ENCODE peak calls at places on chromosomes 13 and 19, in six cellular contexts. C, O, T, H, J and P are unnamed samples.
A peak's percentile ranks its signal among the peaks of the same experiment; 100 is the strongest.

GRCh38 chr19:12932392-12933286 is 872 bp downstream of the FARSA start:
- DNase-seq in C (no peak), O (no peak), T (no peak), H (no peak), J (no peak), P (no peak)

GRCh38 chr19:6058411-6059201 is 51.7 kb downstream of the RFX2 start:
- DNase-seq in C (no peak), O (no peak), T (no peak), H (no peak), J (no peak), P (no peak)

GRCh38 chr13:42548731-42549554 is 25.0 kb upstream of the TNFSF11 start:
- DNase-seq in C (no peak), O (no peak), T (peak; percentile 45), H (peak; percentile 89), J (no peak), P (no peak)

GRCh38 chr13:103517768-103518102 is 451.5 kb upstream of the SLC10A2 start:
- DNase-seq in C (no peak), O (no peak), T (no peak), H (no peak), J (no peak), P (no peak)

GRCh38 chr13:37954191-37954590 is 84.6 kb upstream of the TRPC4 start:
- DNase-seq in C (no peak), O (no peak), T (no peak), H (no peak), J (no peak), P (no peak)

GRCh38 chr19:2081873-2082810 is 14.0 kb downstream of the MOB3A start:
- DNase-seq in C (no peak), O (no peak), T (no peak), H (no peak), J (no peak), P (peak; percentile 83)

GRCh38 chr13:60019119-60019993 is 144.4 kb downstream of the DIAPH3 start:
- DNase-seq in C (no peak), O (no peak), T (peak; percentile 58), H (peak; percentile 12), J (no peak), P (no peak)

GRCh38 chr13:95676100-95676774 is 702 bp upstream of the DNAJC3 start:
- DNase-seq in C (no peak), O (peak; percentile 16), T (peak; percentile 52), H (peak; percentile 44), J (peak; percentile 24), P (peak; percentile 57)

GRCh38 chr13:101190976-101191375 is 225.3 kb downstream of the NALCN start:
- DNase-seq in C (no peak), O (no peak), T (no peak), H (no peak), J (no peak), P (no peak)

GRCh38 chr19:41226874-41227390 is 7.9 kb downstream of the AXL start:
- DNase-seq in C (no peak), O (no peak), T (no peak), H (no peak), J (no peak), P (no peak)

GRCh38 chr13:69458013-69458412 is 649.6 kb upstream of the ATXN8OS start:
- DNase-seq in C (no peak), O (no peak), T (no peak), H (no peak), J (no peak), P (no peak)

GRCh38 chr19:4375164-4375619 is 25.2 kb downstream of the SH3GL1 start:
- DNase-seq in C (no peak), O (no peak), T (no peak), H (no peak), J (no peak), P (peak; percentile 87)

GRCh38 chr19:46431824-46432223 is 3.1 kb upstream of the PNMA8C start:
- DNase-seq in C (no peak), O (no peak), T (no peak), H (no peak), J (no peak), P (no peak)

GRCh38 chr19:40273469-40274360 is 11.4 kb downstream of the AKT2 start:
- DNase-seq in C (no peak), O (no peak), T (no peak), H (no peak), J (no peak), P (no peak)

GRCh38 chr19:5904302-5905071 is at the start of gene VMAC:
- DNase-seq in C (peak; percentile 99), O (peak; percentile 98), T (peak; percentile 100), H (peak; percentile 100), J (peak; percentile 100), P (peak; percentile 100)

GRCh38 chr13:79481685-79482052 is 714 bp downstream of the NDFIP2 start:
- DNase-seq in C (peak; percentile 52), O (no peak), T (no peak), H (no peak), J (no peak), P (no peak)

GRCh38 chr13:44765076-44765475 is 188.9 kb upstream of the TSC22D1 start:
- DNase-seq in C (no peak), O (no peak), T (no peak), H (no peak), J (no peak), P (no peak)

GRCh38 chr13:109036091-109036490 is 406.7 kb downstream of the MYO16 start:
- DNase-seq in C (no peak), O (no peak), T (no peak), H (peak; percentile 7), J (no peak), P (no peak)

GRCh38 chr19:13430790-13431582 is 75.3 kb downstream of the CACNA1A start:
- DNase-seq in C (peak; percentile 7), O (peak; percentile 44), T (peak; percentile 66), H (peak; percentile 43), J (no peak), P (no peak)

GRCh38 chr19:13974073-13974472 is 21.8 kb downstream of the DCAF15 start:
- DNase-seq in C (no peak), O (no peak), T (peak; percentile 23), H (no peak), J (no peak), P (no peak)

GRCh38 chr13:26816876-26817275 is 56.3 kb upstream of the GPR12 start:
- DNase-seq in C (no peak), O (no peak), T (no peak), H (no peak), J (no peak), P (no peak)

GRCh38 chr13:109784590-109785140 is 1.7 kb downstream of the IRS2 start:
- DNase-seq in C (peak; percentile 50), O (peak; percentile 75), T (peak; percentile 77), H (peak; percentile 76), J (peak; percentile 41), P (no peak)

GRCh38 chr13:84479656-84480055 is 597.4 kb upstream of the SLITRK1 start:
- DNase-seq in C (no peak), O (no peak), T (peak; percentile 1), H (peak; percentile 25), J (no peak), P (no peak)

GRCh38 chr19:1154731-1155351 is 19.2 kb downstream of the SBNO2 start:
- DNase-seq in C (no peak), O (peak; percentile 96), T (peak; percentile 95), H (peak; percentile 68), J (peak; percentile 77), P (peak; percentile 92)